ENCODE peak calls at places on chromosomes 12 and 14, in eight cellular contexts. One of them, this sample, is unnamed.

GRCh38 chr14:60153996-60154395 is 11.2 kb downstream of the DHRS7 start:
- DNase-seq in endothelial cell: no peak
- DNase-seq in central memory CD8-positive, alpha-beta T cell: no peak
- DNase-seq in aorta: no peak
- DNase-seq in adrenal gland: no peak
- DNase-seq in HS-5: no peak
- DNase-seq in WTC11: no peak
- DNase-seq in stimulated activated CD8-positive, alpha-beta memory T cell treated with anti-CD3 and anti-CD28 coated beads, Interleukin-12 subunit alpha, Interleukin-12 subunit beta, amount 100 ng/mL, for 4 hours: no peak
- DNase-seq in this sample: no peak

GRCh38 chr14:66249544-66249943 is 236.6 kb upstream of the CCDC196 start:
- DNase-seq in adrenal gland: no peak
- DNase-seq in central memory CD8-positive, alpha-beta T cell: no peak
- DNase-seq in stimulated activated CD8-positive, alpha-beta memory T cell treated with anti-CD3 and anti-CD28 coated beads, Interleukin-12 subunit alpha, Interleukin-12 subunit beta, amount 100 ng/mL, for 4 hours: no peak
- DNase-seq in aorta: no peak
- DNase-seq in WTC11: no peak
- DNase-seq in HS-5: no peak
- DNase-seq in endothelial cell: no peak
- DNase-seq in this sample: no peak

GRCh38 chr12:100427078-100427477 is 46.6 kb upstream of the NR1H4 start:
- DNase-seq in HS-5: peak; percentile 71
- DNase-seq in adrenal gland: peak; percentile 53
- DNase-seq in WTC11: no peak
- DNase-seq in central memory CD8-positive, alpha-beta T cell: no peak
- DNase-seq in endothelial cell: no peak
- DNase-seq in aorta: no peak
- DNase-seq in stimulated activated CD8-positive, alpha-beta memory T cell treated with anti-CD3 and anti-CD28 coated beads, Interleukin-12 subunit alpha, Interleukin-12 subunit beta, amount 100 ng/mL, for 4 hours: no peak
- DNase-seq in this sample: peak; percentile 33

GRCh38 chr14:105117710-105118385 is 50.7 kb downstream of the JAG2 start:
- DNase-seq in WTC11: no peak
- DNase-seq in HS-5: no peak
- DNase-seq in stimulated activated CD8-positive, alpha-beta memory T cell treated with anti-CD3 and anti-CD28 coated beads, Interleukin-12 subunit alpha, Interleukin-12 subunit beta, amount 100 ng/mL, for 4 hours: no peak
- DNase-seq in aorta: no peak
- DNase-seq in central memory CD8-positive, alpha-beta T cell: no peak
- DNase-seq in adrenal gland: no peak
- DNase-seq in endothelial cell: no peak
- DNase-seq in this sample: no peak

GRCh38 chr12:103852498-103852992 is 11.5 kb upstream of the NT5DC3 start:
- DNase-seq in aorta: no peak
- DNase-seq in HS-5: no peak
- DNase-seq in adrenal gland: no peak
- DNase-seq in endothelial cell: no peak
- DNase-seq in WTC11: no peak
- DNase-seq in stimulated activated CD8-positive, alpha-beta memory T cell treated with anti-CD3 and anti-CD28 coated beads, Interleukin-12 subunit alpha, Interleukin-12 subunit beta, amount 100 ng/mL, for 4 hours: no peak
- DNase-seq in central memory CD8-positive, alpha-beta T cell: no peak
- DNase-seq in this sample: no peak

GRCh38 chr14:52071675-52072074 is 2.8 kb upstream of the NID2 start:
- DNase-seq in endothelial cell: no peak
- DNase-seq in adrenal gland: no peak
- DNase-seq in central memory CD8-positive, alpha-beta T cell: no peak
- DNase-seq in WTC11: no peak
- DNase-seq in HS-5: no peak
- DNase-seq in stimulated activated CD8-positive, alpha-beta memory T cell treated with anti-CD3 and anti-CD28 coated beads, Interleukin-12 subunit alpha, Interleukin-12 subunit beta, amount 100 ng/mL, for 4 hours: no peak
- DNase-seq in aorta: no peak
- DNase-seq in this sample: no peak

GRCh38 chr14:69490219-69490918 is 5.8 kb downstream of the PLEKHD1 start:
- DNase-seq in adrenal gland: no peak
- DNase-seq in endothelial cell: no peak
- DNase-seq in central memory CD8-positive, alpha-beta T cell: no peak
- DNase-seq in HS-5: no peak
- DNase-seq in WTC11: no peak
- DNase-seq in stimulated activated CD8-positive, alpha-beta memory T cell treated with anti-CD3 and anti-CD28 coated beads, Interleukin-12 subunit alpha, Interleukin-12 subunit beta, amount 100 ng/mL, for 4 hours: no peak
- DNase-seq in aorta: no peak
- DNase-seq in this sample: no peak

GRCh38 chr12:116320839-116321238 is 43.3 kb upstream of the MED13L start:
- DNase-seq in aorta: no peak
- DNase-seq in WTC11: no peak
- DNase-seq in adrenal gland: no peak
- DNase-seq in stimulated activated CD8-positive, alpha-beta memory T cell treated with anti-CD3 and anti-CD28 coated beads, Interleukin-12 subunit alpha, Interleukin-12 subunit beta, amount 100 ng/mL, for 4 hours: no peak
- DNase-seq in central memory CD8-positive, alpha-beta T cell: no peak
- DNase-seq in HS-5: no peak
- DNase-seq in endothelial cell: no peak
- DNase-seq in this sample: no peak

GRCh38 chr12:106045251-106045674 is 93.5 kb downstream of the NUAK1 start:
- DNase-seq in adrenal gland: no peak
- DNase-seq in aorta: no peak
- DNase-seq in stimulated activated CD8-positive, alpha-beta memory T cell treated with anti-CD3 and anti-CD28 coated beads, Interleukin-12 subunit alpha, Interleukin-12 subunit beta, amount 100 ng/mL, for 4 hours: no peak
- DNase-seq in central memory CD8-positive, alpha-beta T cell: no peak
- DNase-seq in WTC11: no peak
- DNase-seq in endothelial cell: no peak
- DNase-seq in HS-5: peak; percentile 8
- DNase-seq in this sample: no peak

This sample was measured in amniotic stem cell.